ENCODE peak calls at places on chromosomes 3 and 15, in ten cellular contexts. One of them, this sample, is unnamed.

GRCh38 chr15:64014995-64015394 is 31.3 kb downstream of the DAPK2 start:
- DNase-seq in stimulated activated CD4-positive, alpha-beta T cell treated with anti-CD3 and anti-CD28 coated beads, Interleukin-2, amount 100 ng/mL, for 48 hours: no peak
- DNase-seq in NCI-H1417: no peak
- DNase-seq in iPS-NIHi11: no peak
- DNase-seq in left ventricle myocardium inferior: peak
- DNase-seq in A549: no peak
- DNase-seq in mesothelial cell of epicardium: no peak
- DNase-seq in activated T-helper 9 cell treated with anti-CD3 and anti-CD28 coated beads, Interleukin-2, amount 50 U/mL, for 16 hours: no peak
- DNase-seq in uterus: no peak
- DNase-seq in right lobe of liver: peak
- DNase-seq in this sample: no peak

GRCh38 chr15:73002509-73002908 is 49.8 kb upstream of the NEO1 start:
- DNase-seq in stimulated activated CD4-positive, alpha-beta T cell treated with anti-CD3 and anti-CD28 coated beads, Interleukin-2, amount 100 ng/mL, for 48 hours: no peak
- DNase-seq in NCI-H1417: no peak
- DNase-seq in iPS-NIHi11: no peak
- DNase-seq in left ventricle myocardium inferior: no peak
- DNase-seq in A549: no peak
- DNase-seq in mesothelial cell of epicardium: no peak
- DNase-seq in activated T-helper 9 cell treated with anti-CD3 and anti-CD28 coated beads, Interleukin-2, amount 50 U/mL, for 16 hours: no peak
- DNase-seq in uterus: no peak
- DNase-seq in right lobe of liver: no peak
- DNase-seq in this sample: no peak

GRCh38 chr3:53114412-53115074 is 15.7 kb downstream of the RFT1 start:
- DNase-seq in stimulated activated CD4-positive, alpha-beta T cell treated with anti-CD3 and anti-CD28 coated beads, Interleukin-2, amount 100 ng/mL, for 48 hours: no peak
- DNase-seq in NCI-H1417: no peak
- DNase-seq in iPS-NIHi11: no peak
- DNase-seq in left ventricle myocardium inferior: no peak
- DNase-seq in A549: no peak
- DNase-seq in mesothelial cell of epicardium: no peak
- DNase-seq in activated T-helper 9 cell treated with anti-CD3 and anti-CD28 coated beads, Interleukin-2, amount 50 U/mL, for 16 hours: no peak
- DNase-seq in uterus: no peak
- DNase-seq in right lobe of liver: no peak
- DNase-seq in this sample: no peak

GRCh38 chr15:43943511-43943910 is 116.7 kb downstream of the WDR76 start:
- DNase-seq in stimulated activated CD4-positive, alpha-beta T cell treated with anti-CD3 and anti-CD28 coated beads, Interleukin-2, amount 100 ng/mL, for 48 hours: no peak
- DNase-seq in NCI-H1417: no peak
- DNase-seq in iPS-NIHi11: no peak
- DNase-seq in left ventricle myocardium inferior: no peak
- DNase-seq in A549: no peak
- DNase-seq in mesothelial cell of epicardium: no peak
- DNase-seq in activated T-helper 9 cell treated with anti-CD3 and anti-CD28 coated beads, Interleukin-2, amount 50 U/mL, for 16 hours: no peak
- DNase-seq in uterus: no peak
- DNase-seq in right lobe of liver: no peak
- DNase-seq in this sample: no peak

GRCh38 chr3:109382573-109382972 is 45.2 kb upstream of the DPPA4 start:
- DNase-seq in stimulated activated CD4-positive, alpha-beta T cell treated with anti-CD3 and anti-CD28 coated beads, Interleukin-2, amount 100 ng/mL, for 48 hours: no peak
- DNase-seq in NCI-H1417: no peak
- DNase-seq in iPS-NIHi11: peak
- DNase-seq in left ventricle myocardium inferior: no peak
- DNase-seq in A549: no peak
- DNase-seq in mesothelial cell of epicardium: no peak
- DNase-seq in activated T-helper 9 cell treated with anti-CD3 and anti-CD28 coated beads, Interleukin-2, amount 50 U/mL, for 16 hours: no peak
- DNase-seq in uterus: no peak
- DNase-seq in right lobe of liver: no peak
- DNase-seq in this sample: no peak

GRCh38 chr15:78564743-78565096 is 600 bp upstream of the CHRNA5 start:
- DNase-seq in stimulated activated CD4-positive, alpha-beta T cell treated with anti-CD3 and anti-CD28 coated beads, Interleukin-2, amount 100 ng/mL, for 48 hours: peak
- DNase-seq in NCI-H1417: no peak
- DNase-seq in iPS-NIHi11: no peak
- DNase-seq in left ventricle myocardium inferior: no peak
- DNase-seq in A549: no peak
- DNase-seq in mesothelial cell of epicardium: no peak
- DNase-seq in activated T-helper 9 cell treated with anti-CD3 and anti-CD28 coated beads, Interleukin-2, amount 50 U/mL, for 16 hours: no peak
- DNase-seq in uterus: no peak
- DNase-seq in right lobe of liver: no peak
- DNase-seq in this sample: no peak

GRCh38 chr3:102113421-102114041 is 264.2 kb downstream of the NFKBIZ start:
- DNase-seq in stimulated activated CD4-positive, alpha-beta T cell treated with anti-CD3 and anti-CD28 coated beads, Interleukin-2, amount 100 ng/mL, for 48 hours: no peak
- DNase-seq in NCI-H1417: no peak
- DNase-seq in iPS-NIHi11: no peak
- DNase-seq in left ventricle myocardium inferior: no peak
- DNase-seq in A549: peak
- DNase-seq in mesothelial cell of epicardium: no peak
- DNase-seq in activated T-helper 9 cell treated with anti-CD3 and anti-CD28 coated beads, Interleukin-2, amount 50 U/mL, for 16 hours: no peak
- DNase-seq in uterus: peak
- DNase-seq in right lobe of liver: no peak
- DNase-seq in this sample: peak

GRCh38 chr3:134252766-134253165 is 2.1 kb upstream of the RYK start:
- DNase-seq in stimulated activated CD4-positive, alpha-beta T cell treated with anti-CD3 and anti-CD28 coated beads, Interleukin-2, amount 100 ng/mL, for 48 hours: no peak
- DNase-seq in NCI-H1417: peak
- DNase-seq in iPS-NIHi11: no peak
- DNase-seq in left ventricle myocardium inferior: no peak
- DNase-seq in A549: no peak
- DNase-seq in mesothelial cell of epicardium: no peak
- DNase-seq in activated T-helper 9 cell treated with anti-CD3 and anti-CD28 coated beads, Interleukin-2, amount 50 U/mL, for 16 hours: no peak
- DNase-seq in uterus: no peak
- DNase-seq in right lobe of liver: no peak
- DNase-seq in this sample: no peak

GRCh38 chr15:81497226-81497625 is 123.2 kb upstream of the TMC3 start:
- DNase-seq in stimulated activated CD4-positive, alpha-beta T cell treated with anti-CD3 and anti-CD28 coated beads, Interleukin-2, amount 100 ng/mL, for 48 hours: no peak
- DNase-seq in NCI-H1417: no peak
- DNase-seq in iPS-NIHi11: no peak
- DNase-seq in left ventricle myocardium inferior: no peak
- DNase-seq in A549: no peak
- DNase-seq in mesothelial cell of epicardium: no peak
- DNase-seq in activated T-helper 9 cell treated with anti-CD3 and anti-CD28 coated beads, Interleukin-2, amount 50 U/mL, for 16 hours: no peak
- DNase-seq in uterus: no peak
- DNase-seq in right lobe of liver: no peak
- DNase-seq in this sample: no peak

GRCh38 chr15:47725924-47726323 is 8.6 kb downstream of the SEMA6D start:
- DNase-seq in stimulated activated CD4-positive, alpha-beta T cell treated with anti-CD3 and anti-CD28 coated beads, Interleukin-2, amount 100 ng/mL, for 48 hours: no peak
- DNase-seq in NCI-H1417: no peak
- DNase-seq in iPS-NIHi11: no peak
- DNase-seq in left ventricle myocardium inferior: peak
- DNase-seq in A549: no peak
- DNase-seq in mesothelial cell of epicardium: no peak
- DNase-seq in activated T-helper 9 cell treated with anti-CD3 and anti-CD28 coated beads, Interleukin-2, amount 50 U/mL, for 16 hours: no peak
- DNase-seq in uterus: no peak
- DNase-seq in right lobe of liver: no peak
- DNase-seq in this sample: no peak

GRCh38 chr3:192802957-192803899 is 75.9 kb upstream of the FGF12 start:
- DNase-seq in stimulated activated CD4-positive, alpha-beta T cell treated with anti-CD3 and anti-CD28 coated beads, Interleukin-2, amount 100 ng/mL, for 48 hours: no peak
- DNase-seq in NCI-H1417: peak
- DNase-seq in iPS-NIHi11: peak
- DNase-seq in left ventricle myocardium inferior: no peak
- DNase-seq in A549: peak
- DNase-seq in mesothelial cell of epicardium: no peak
- DNase-seq in activated T-helper 9 cell treated with anti-CD3 and anti-CD28 coated beads, Interleukin-2, amount 50 U/mL, for 16 hours: no peak
- DNase-seq in uterus: no peak
- DNase-seq in right lobe of liver: no peak
- DNase-seq in this sample: peak

GRCh38 chr3:25007974-25008658 is 419.9 kb upstream of the RARB start:
- DNase-seq in stimulated activated CD4-positive, alpha-beta T cell treated with anti-CD3 and anti-CD28 coated beads, Interleukin-2, amount 100 ng/mL, for 48 hours: no peak
- DNase-seq in NCI-H1417: no peak
- DNase-seq in iPS-NIHi11: no peak
- DNase-seq in left ventricle myocardium inferior: no peak
- DNase-seq in A549: no peak
- DNase-seq in mesothelial cell of epicardium: no peak
- DNase-seq in activated T-helper 9 cell treated with anti-CD3 and anti-CD28 coated beads, Interleukin-2, amount 50 U/mL, for 16 hours: no peak
- DNase-seq in uterus: no peak
- DNase-seq in right lobe of liver: no peak
- DNase-seq in this sample: no peak

GRCh38 chr15:92920595-92921169 is 20.6 kb downstream of the CHD2 start:
- DNase-seq in stimulated activated CD4-positive, alpha-beta T cell treated with anti-CD3 and anti-CD28 coated beads, Interleukin-2, amount 100 ng/mL, for 48 hours: no peak
- DNase-seq in NCI-H1417: no peak
- DNase-seq in iPS-NIHi11: no peak
- DNase-seq in left ventricle myocardium inferior: no peak
- DNase-seq in A549: no peak
- DNase-seq in mesothelial cell of epicardium: no peak
- DNase-seq in activated T-helper 9 cell treated with anti-CD3 and anti-CD28 coated beads, Interleukin-2, amount 50 U/mL, for 16 hours: no peak
- DNase-seq in uterus: no peak
- DNase-seq in right lobe of liver: no peak
- DNase-seq in this sample: no peak

This sample was measured in Caco-2.